ENCODE peak calls at places on chromosome 18, in four cellular contexts. One of them, this sample, is unnamed.

GRCh38 chr18:31512203-31512764 is 14.3 kb downstream of the DSG2 start:
- DNase-seq in HCT116: no peak
- DNase-seq in GM23248: peak
- DNase-seq in adipocyte: no peak
- DNase-seq in this sample: peak

GRCh38 chr18:63365909-63366269 is 1.1 kb downstream of the KDSR start:
- DNase-seq in HCT116: no peak
- DNase-seq in GM23248: peak
- DNase-seq in adipocyte: peak
- DNase-seq in this sample: no peak

GRCh38 chr18:64618390-64618789 is 469.5 kb upstream of the LINC00305 start:
- DNase-seq in HCT116: no peak
- DNase-seq in GM23248: no peak
- DNase-seq in adipocyte: no peak
- DNase-seq in this sample: no peak

GRCh38 chr18:46677609-46678470 is 20.8 kb upstream of the LOXHD1 start:
- DNase-seq in HCT116: peak
- DNase-seq in GM23248: peak
- DNase-seq in adipocyte: no peak
- DNase-seq in this sample: peak

GRCh38 chr18:48599391-48599790 is 60.6 kb downstream of the CTIF start:
- DNase-seq in HCT116: no peak
- DNase-seq in GM23248: no peak
- DNase-seq in adipocyte: no peak
- DNase-seq in this sample: no peak

GRCh38 chr18:75211002-75211621 is 515 bp downstream of the TSHZ1 start:
- DNase-seq in HCT116: no peak
- DNase-seq in GM23248: peak
- DNase-seq in adipocyte: peak
- DNase-seq in this sample: no peak

GRCh38 chr18:74411475-74411874 is 45.6 kb downstream of the DIPK1C start:
- DNase-seq in HCT116: no peak
- DNase-seq in GM23248: no peak
- DNase-seq in adipocyte: no peak
- DNase-seq in this sample: no peak

GRCh38 chr18:28078849-28079248 is 98.1 kb downstream of the CDH2 start:
- DNase-seq in HCT116: no peak
- DNase-seq in GM23248: peak
- DNase-seq in adipocyte: no peak
- DNase-seq in this sample: no peak

GRCh38 chr18:51196116-51196810 is 1.2 kb downstream of the MEX3C start:
- DNase-seq in HCT116: no peak
- DNase-seq in GM23248: peak
- DNase-seq in adipocyte: peak
- DNase-seq in this sample: no peak

GRCh38 chr18:49949991-49950395 is 136.7 kb upstream of the ACAA2 start:
- DNase-seq in HCT116: no peak
- DNase-seq in GM23248: no peak
- DNase-seq in adipocyte: no peak
- DNase-seq in this sample: no peak

GRCh38 chr18:69400976-69401474 is 337 bp downstream of the DOK6 start:
- DNase-seq in HCT116: no peak
- DNase-seq in GM23248: peak
- DNase-seq in adipocyte: no peak
- DNase-seq in this sample: no peak

GRCh38 chr18:44895176-44895798 is 214.6 kb downstream of the SETBP1 start:
- DNase-seq in HCT116: no peak
- DNase-seq in GM23248: peak
- DNase-seq in adipocyte: no peak
- DNase-seq in this sample: peak

GRCh38 chr18:34867520-34867919 is 157.4 kb downstream of the DTNA start:
- DNase-seq in HCT116: peak
- DNase-seq in GM23248: peak
- DNase-seq in adipocyte: no peak
- DNase-seq in this sample: no peak

GRCh38 chr18:35040988-35041751 is at the start of gene MAPRE2:
- DNase-seq in HCT116: peak
- DNase-seq in GM23248: peak
- DNase-seq in adipocyte: peak
- DNase-seq in this sample: peak

GRCh38 chr18:59721214-59721613 is 24.0 kb upstream of the CCBE1 start:
- DNase-seq in HCT116: no peak
- DNase-seq in GM23248: no peak
- DNase-seq in adipocyte: no peak
- DNase-seq in this sample: no peak

GRCh38 chr18:47953471-47953931 is 23.0 kb upstream of the SMAD2 start:
- DNase-seq in HCT116: no peak
- DNase-seq in GM23248: peak
- DNase-seq in adipocyte: peak
- DNase-seq in this sample: peak

GRCh38 chr18:76621782-76622495 is 126.9 kb upstream of the ZNF516 start:
- DNase-seq in HCT116: no peak
- DNase-seq in GM23248: peak
- DNase-seq in adipocyte: peak
- DNase-seq in this sample: peak

GRCh38 chr18:23231340-23232021 is 96.2 kb downstream of the CABLES1 start:
- DNase-seq in HCT116: no peak
- DNase-seq in GM23248: peak
- DNase-seq in adipocyte: peak
- DNase-seq in this sample: peak
- H3K4me3 ChIP-seq in HCT116: no peak
- H3K4me3 ChIP-seq in GM23248: peak
- H3K4me3 ChIP-seq in adipocyte: no peak
- H3K4me3 ChIP-seq in this sample: no peak

DNA sequence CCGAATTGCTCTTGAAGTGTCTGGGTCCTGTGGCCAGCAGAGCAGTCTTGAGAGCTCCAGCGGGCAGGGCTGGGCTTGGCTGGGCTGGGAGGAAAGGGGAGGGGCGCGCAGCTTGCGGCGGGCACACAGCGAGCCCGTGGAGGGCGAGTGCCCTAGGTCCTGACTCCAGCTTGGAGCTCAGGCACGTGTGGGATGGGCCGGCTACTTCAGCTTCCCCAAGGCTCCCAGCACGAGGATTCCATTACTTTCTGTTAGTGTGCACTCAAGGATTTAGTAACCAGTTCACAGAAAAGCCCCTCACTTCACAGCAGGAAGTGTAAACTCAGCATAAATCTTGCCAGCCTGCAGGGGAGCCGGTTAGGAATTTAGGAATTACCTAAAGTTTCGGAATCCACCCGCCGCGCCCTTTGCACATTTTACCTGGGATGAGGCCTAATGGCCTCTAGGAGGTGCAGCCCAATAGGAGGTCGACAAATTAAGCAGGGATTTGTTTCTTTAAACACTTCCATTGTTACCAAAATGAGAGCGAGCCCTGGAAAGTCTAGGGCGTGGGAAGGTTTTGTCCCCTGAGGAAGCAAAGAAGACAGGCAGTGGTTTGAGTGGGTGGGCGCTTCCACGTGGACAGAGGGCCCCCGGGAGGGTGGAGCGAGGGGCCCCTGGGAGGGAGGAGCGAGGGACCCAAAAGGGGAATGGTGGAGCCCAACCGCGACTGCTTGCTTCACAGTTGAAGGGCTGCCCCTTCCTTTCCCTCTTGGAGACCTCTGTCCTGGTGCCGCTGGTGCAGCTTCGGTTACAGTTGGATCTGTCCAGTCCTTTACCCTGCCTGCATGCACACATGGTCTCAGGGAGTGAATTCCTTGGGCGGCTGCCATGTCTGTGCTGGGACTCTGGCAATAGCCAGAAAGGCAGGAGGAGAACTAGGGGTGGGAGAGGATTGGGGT is 93.3 kb downstream of the CTAGE1 start:
- DNase-seq in HCT116: no peak
- DNase-seq in GM23248: peak
- DNase-seq in adipocyte: no peak
- DNase-seq in this sample: peak
- H3K4me3 ChIP-seq in HCT116: no peak
- H3K4me3 ChIP-seq in GM23248: peak
- H3K4me3 ChIP-seq in adipocyte: peak
- H3K4me3 ChIP-seq in this sample: peak

GRCh38 chr18:58105908-58106673 is 62.1 kb downstream of the NEDD4L start:
- DNase-seq in HCT116: no peak
- DNase-seq in GM23248: no peak
- DNase-seq in adipocyte: no peak
- DNase-seq in this sample: no peak
- H3K4me3 ChIP-seq in HCT116: no peak
- H3K4me3 ChIP-seq in GM23248: no peak
- H3K4me3 ChIP-seq in adipocyte: no peak
- H3K4me3 ChIP-seq in this sample: no peak

DNA sequence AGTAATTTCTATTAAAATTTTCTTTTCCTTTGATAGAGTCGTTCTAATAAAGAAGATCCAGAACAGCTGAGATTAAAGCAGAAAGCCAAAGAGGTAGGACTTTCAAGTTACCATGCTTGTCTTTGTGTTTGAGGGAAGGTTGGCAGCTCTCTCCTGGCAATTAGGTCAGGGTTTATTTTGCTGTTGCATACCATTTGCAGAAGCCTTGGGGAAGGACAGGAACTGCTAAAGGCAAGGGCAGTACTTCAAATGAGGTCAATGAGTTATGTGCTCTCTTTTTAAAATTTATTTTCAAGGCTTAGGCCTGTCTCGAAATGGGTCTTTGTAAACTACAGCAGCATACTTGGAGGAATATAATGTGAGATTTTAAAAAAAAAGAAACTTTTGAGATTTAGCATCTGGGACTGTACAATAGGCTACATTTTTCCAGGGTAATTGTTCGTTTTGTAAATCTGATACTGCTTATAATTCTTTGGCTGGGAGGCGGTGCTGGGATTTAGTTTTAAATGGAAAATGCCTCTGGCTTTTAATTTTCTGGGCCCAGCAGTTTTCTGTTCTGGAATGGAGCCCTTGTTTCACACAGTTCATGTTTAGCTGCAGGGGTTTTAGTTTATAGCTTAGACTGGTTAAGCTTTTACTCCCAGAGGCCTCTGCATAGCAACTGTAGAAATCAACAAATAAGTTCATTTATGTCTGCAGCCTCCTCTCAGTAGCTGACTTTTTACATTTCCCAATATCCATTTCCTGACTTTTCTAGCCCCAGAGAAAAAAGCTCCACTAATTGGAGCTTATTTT is 109.1 kb downstream of the TAF4B start:
- DNase-seq in HCT116: no peak
- DNase-seq in GM23248: peak
- DNase-seq in adipocyte: peak
- DNase-seq in this sample: no peak
- H3K4me3 ChIP-seq in HCT116: no peak
- H3K4me3 ChIP-seq in GM23248: no peak
- H3K4me3 ChIP-seq in adipocyte: no peak
- H3K4me3 ChIP-seq in this sample: no peak

GRCh38 chr18:12309683-12310198 is 1.7 kb downstream of the TUBB6 start:
- DNase-seq in HCT116: no peak
- DNase-seq in GM23248: peak
- DNase-seq in adipocyte: peak
- DNase-seq in this sample: peak
- H3K4me3 ChIP-seq in HCT116: peak
- H3K4me3 ChIP-seq in GM23248: peak
- H3K4me3 ChIP-seq in adipocyte: peak
- H3K4me3 ChIP-seq in this sample: peak

GRCh38 chr18:61333271-61333745 is at the start of gene CDH20:
- DNase-seq in HCT116: no peak
- DNase-seq in GM23248: no peak
- DNase-seq in adipocyte: peak
- DNase-seq in this sample: no peak
- H3K4me3 ChIP-seq in HCT116: no peak
- H3K4me3 ChIP-seq in GM23248: peak
- H3K4me3 ChIP-seq in adipocyte: peak
- H3K4me3 ChIP-seq in this sample: no peak

GRCh38 chr18:56461151-56461550 is 177.2 kb downstream of the TXNL1 start:
- DNase-seq in HCT116: no peak
- DNase-seq in GM23248: no peak
- DNase-seq in adipocyte: no peak
- DNase-seq in this sample: peak
- H3K4me3 ChIP-seq in HCT116: no peak
- H3K4me3 ChIP-seq in GM23248: no peak
- H3K4me3 ChIP-seq in adipocyte: no peak
- H3K4me3 ChIP-seq in this sample: no peak

GRCh38 chr18:26133652-26134051 is at the start of gene PSMA8:
- DNase-seq in HCT116: no peak
- DNase-seq in GM23248: no peak
- DNase-seq in adipocyte: no peak
- DNase-seq in this sample: no peak
- H3K4me3 ChIP-seq in HCT116: no peak
- H3K4me3 ChIP-seq in GM23248: no peak
- H3K4me3 ChIP-seq in adipocyte: peak
- H3K4me3 ChIP-seq in this sample: no peak